ENCODE peak calls at places on chromosomes 12 and 14, in ten cellular contexts. One of them, this sample, is unnamed.

GRCh38 chr12:127393896-127394295 is 873.1 kb upstream of the TMEM132C start:
- DNase-seq in mesothelial cell of epicardium: no peak
- DNase-seq in endothelial cell: no peak
- DNase-seq in left ventricle myocardium inferior: no peak
- DNase-seq in BJ: no peak
- DNase-seq in Calu3: no peak
- DNase-seq in fibroblast of the aortic adventitia: peak
- DNase-seq in CD8-positive, alpha-beta T cell: no peak
- DNase-seq in ovary: no peak
- DNase-seq in A549: no peak
- DNase-seq in this sample: no peak

GRCh38 chr14:89284368-89285058 is 132.5 kb downstream of the FOXN3 start:
- DNase-seq in mesothelial cell of epicardium: no peak
- DNase-seq in endothelial cell: no peak
- DNase-seq in left ventricle myocardium inferior: no peak
- DNase-seq in BJ: no peak
- DNase-seq in Calu3: no peak
- DNase-seq in fibroblast of the aortic adventitia: peak
- DNase-seq in CD8-positive, alpha-beta T cell: no peak
- DNase-seq in ovary: no peak
- DNase-seq in A549: no peak
- DNase-seq in this sample: no peak

GRCh38 chr14:104392396-104393198 is 187.0 kb upstream of the C14orf180 start:
- DNase-seq in mesothelial cell of epicardium: no peak
- DNase-seq in endothelial cell: no peak
- DNase-seq in left ventricle myocardium inferior: no peak
- DNase-seq in BJ: no peak
- DNase-seq in Calu3: no peak
- DNase-seq in fibroblast of the aortic adventitia: no peak
- DNase-seq in CD8-positive, alpha-beta T cell: no peak
- DNase-seq in ovary: no peak
- DNase-seq in A549: no peak
- DNase-seq in this sample: no peak

GRCh38 chr14:55427439-55427838 is 13.0 kb downstream of the TBPL2 start:
- DNase-seq in mesothelial cell of epicardium: no peak
- DNase-seq in endothelial cell: no peak
- DNase-seq in left ventricle myocardium inferior: no peak
- DNase-seq in BJ: no peak
- DNase-seq in Calu3: peak
- DNase-seq in fibroblast of the aortic adventitia: no peak
- DNase-seq in CD8-positive, alpha-beta T cell: no peak
- DNase-seq in ovary: no peak
- DNase-seq in A549: no peak
- DNase-seq in this sample: no peak

GRCh38 chr14:31788340-31788739 is 227.1 kb downstream of the NUBPL start:
- DNase-seq in mesothelial cell of epicardium: no peak
- DNase-seq in endothelial cell: no peak
- DNase-seq in left ventricle myocardium inferior: no peak
- DNase-seq in BJ: no peak
- DNase-seq in Calu3: peak
- DNase-seq in fibroblast of the aortic adventitia: no peak
- DNase-seq in CD8-positive, alpha-beta T cell: no peak
- DNase-seq in ovary: no peak
- DNase-seq in A549: peak
- DNase-seq in this sample: no peak

GRCh38 chr14:59181804-59182203 is 6.7 kb upstream of the DAAM1 start:
- DNase-seq in mesothelial cell of epicardium: no peak
- DNase-seq in endothelial cell: no peak
- DNase-seq in left ventricle myocardium inferior: no peak
- DNase-seq in BJ: no peak
- DNase-seq in Calu3: no peak
- DNase-seq in fibroblast of the aortic adventitia: no peak
- DNase-seq in CD8-positive, alpha-beta T cell: no peak
- DNase-seq in ovary: no peak
- DNase-seq in A549: no peak
- DNase-seq in this sample: no peak

GRCh38 chr12:79776111-79776510 is 85.3 kb upstream of the PAWR start:
- DNase-seq in mesothelial cell of epicardium: no peak
- DNase-seq in endothelial cell: no peak
- DNase-seq in left ventricle myocardium inferior: no peak
- DNase-seq in BJ: no peak
- DNase-seq in Calu3: no peak
- DNase-seq in fibroblast of the aortic adventitia: peak
- DNase-seq in CD8-positive, alpha-beta T cell: no peak
- DNase-seq in ovary: no peak
- DNase-seq in A549: no peak
- DNase-seq in this sample: no peak

GRCh38 chr12:29782285-29782820 is 1.4 kb downstream of the TMTC1 start:
- DNase-seq in mesothelial cell of epicardium: no peak
- DNase-seq in endothelial cell: no peak
- DNase-seq in left ventricle myocardium inferior: no peak
- DNase-seq in BJ: peak
- DNase-seq in Calu3: no peak
- DNase-seq in fibroblast of the aortic adventitia: peak
- DNase-seq in CD8-positive, alpha-beta T cell: no peak
- DNase-seq in ovary: no peak
- DNase-seq in A549: no peak
- DNase-seq in this sample: peak

GRCh38 chr12:89244536-89244935 is 107.8 kb downstream of the DUSP6 start:
- DNase-seq in mesothelial cell of epicardium: no peak
- DNase-seq in endothelial cell: no peak
- DNase-seq in left ventricle myocardium inferior: no peak
- DNase-seq in BJ: no peak
- DNase-seq in Calu3: no peak
- DNase-seq in fibroblast of the aortic adventitia: peak
- DNase-seq in CD8-positive, alpha-beta T cell: no peak
- DNase-seq in ovary: no peak
- DNase-seq in A549: no peak
- DNase-seq in this sample: peak

GRCh38 chr12:112870267-112870980 is 36.3 kb upstream of the OAS1 start:
- DNase-seq in mesothelial cell of epicardium: no peak
- DNase-seq in endothelial cell: no peak
- DNase-seq in left ventricle myocardium inferior: no peak
- DNase-seq in BJ: no peak
- DNase-seq in Calu3: no peak
- DNase-seq in fibroblast of the aortic adventitia: no peak
- DNase-seq in CD8-positive, alpha-beta T cell: no peak
- DNase-seq in ovary: no peak
- DNase-seq in A549: no peak
- DNase-seq in this sample: no peak

GRCh38 chr12:7180685-7181084 is 8.8 kb upstream of the PEX5 start:
- DNase-seq in mesothelial cell of epicardium: no peak
- DNase-seq in endothelial cell: no peak
- DNase-seq in left ventricle myocardium inferior: no peak
- DNase-seq in BJ: no peak
- DNase-seq in Calu3: no peak
- DNase-seq in fibroblast of the aortic adventitia: no peak
- DNase-seq in CD8-positive, alpha-beta T cell: no peak
- DNase-seq in ovary: no peak
- DNase-seq in A549: no peak
- DNase-seq in this sample: no peak

GRCh38 chr12:128806573-128806972 is 17.2 kb downstream of the SLC15A4 start:
- DNase-seq in mesothelial cell of epicardium: no peak
- DNase-seq in endothelial cell: no peak
- DNase-seq in left ventricle myocardium inferior: no peak
- DNase-seq in BJ: no peak
- DNase-seq in Calu3: no peak
- DNase-seq in fibroblast of the aortic adventitia: no peak
- DNase-seq in CD8-positive, alpha-beta T cell: no peak
- DNase-seq in ovary: no peak
- DNase-seq in A549: no peak
- DNase-seq in this sample: no peak

GRCh38 chr12:22687677-22688076 is 62.7 kb downstream of the ETNK1 start:
- DNase-seq in mesothelial cell of epicardium: no peak
- DNase-seq in endothelial cell: no peak
- DNase-seq in left ventricle myocardium inferior: no peak
- DNase-seq in BJ: peak
- DNase-seq in Calu3: no peak
- DNase-seq in fibroblast of the aortic adventitia: peak
- DNase-seq in CD8-positive, alpha-beta T cell: no peak
- DNase-seq in ovary: no peak
- DNase-seq in A549: no peak
- DNase-seq in this sample: peak

GRCh38 chr12:58537278-58537677 is 383.0 kb downstream of the LRIG3 start:
- DNase-seq in mesothelial cell of epicardium: no peak
- DNase-seq in endothelial cell: no peak
- DNase-seq in left ventricle myocardium inferior: no peak
- DNase-seq in BJ: no peak
- DNase-seq in Calu3: no peak
- DNase-seq in fibroblast of the aortic adventitia: peak
- DNase-seq in CD8-positive, alpha-beta T cell: no peak
- DNase-seq in ovary: no peak
- DNase-seq in A549: no peak
- DNase-seq in this sample: no peak

GRCh38 chr12:29039013-29039412 is 110.1 kb upstream of the FAR2 start:
- DNase-seq in mesothelial cell of epicardium: no peak
- DNase-seq in endothelial cell: no peak
- DNase-seq in left ventricle myocardium inferior: no peak
- DNase-seq in BJ: peak
- DNase-seq in Calu3: no peak
- DNase-seq in fibroblast of the aortic adventitia: peak
- DNase-seq in CD8-positive, alpha-beta T cell: no peak
- DNase-seq in ovary: no peak
- DNase-seq in A549: no peak
- DNase-seq in this sample: no peak

GRCh38 chr14:24298892-24299254 is 707 bp downstream of the DHRS1 start:
- DNase-seq in mesothelial cell of epicardium: no peak
- DNase-seq in endothelial cell: no peak
- DNase-seq in left ventricle myocardium inferior: no peak
- DNase-seq in BJ: no peak
- DNase-seq in Calu3: peak
- DNase-seq in fibroblast of the aortic adventitia: peak
- DNase-seq in CD8-positive, alpha-beta T cell: no peak
- DNase-seq in ovary: no peak
- DNase-seq in A549: peak
- DNase-seq in this sample: no peak

DNA sequence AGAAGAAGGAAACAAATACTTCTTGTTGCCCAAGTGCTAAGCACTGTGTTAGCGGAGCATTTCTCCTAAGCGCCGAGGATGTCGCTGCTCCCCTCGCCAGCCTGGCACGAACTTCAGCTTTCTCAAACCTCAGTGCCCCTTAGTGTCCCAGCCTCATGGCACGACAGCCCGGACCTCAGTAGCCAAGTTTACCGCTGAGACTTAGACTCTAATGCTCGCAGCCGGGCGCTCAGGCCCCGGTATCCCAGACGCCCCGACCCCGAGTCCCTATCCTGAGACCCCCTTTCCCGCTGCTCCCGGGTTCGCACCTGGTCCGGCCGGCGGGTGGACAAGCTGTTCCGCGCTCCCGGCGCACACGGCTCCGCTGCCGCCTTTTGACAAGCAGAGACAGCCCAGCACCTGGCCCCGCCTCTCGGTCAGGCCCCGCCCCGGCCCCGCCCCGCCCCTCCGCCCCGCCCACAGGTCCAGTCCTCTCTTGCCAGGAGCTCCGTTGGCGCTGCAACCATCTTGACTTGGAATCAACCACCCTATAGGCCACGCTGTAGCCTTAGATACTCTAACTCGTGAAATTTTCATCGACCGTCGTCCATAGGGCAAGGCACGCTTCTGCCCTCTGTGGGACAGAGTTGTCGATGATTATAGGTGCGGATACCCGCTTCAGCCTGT is at the start of gene VDR:
- DNase-seq in mesothelial cell of epicardium: peak
- DNase-seq in endothelial cell: peak
- DNase-seq in left ventricle myocardium inferior: peak
- DNase-seq in BJ: no peak
- DNase-seq in Calu3: peak
- DNase-seq in fibroblast of the aortic adventitia: peak
- DNase-seq in CD8-positive, alpha-beta T cell: peak
- DNase-seq in ovary: peak
- DNase-seq in A549: peak
- DNase-seq in this sample: peak
- TF ChIP-seq CTCF in mesothelial cell of epicardium: no peak
- TF ChIP-seq CTCF in endothelial cell: no peak
- TF ChIP-seq CTCF in left ventricle myocardium inferior: peak
- TF ChIP-seq CTCF in BJ: peak
- TF ChIP-seq CTCF in Calu3: no peak
- TF ChIP-seq CTCF in fibroblast of the aortic adventitia: peak
- TF ChIP-seq CTCF in CD8-positive, alpha-beta T cell: no peak
- TF ChIP-seq CTCF in ovary: no peak
- TF ChIP-seq CTCF in A549: no peak
- TF ChIP-seq CTCF in this sample: peak

GRCh38 chr14:41285193-41285748 is 321.4 kb upstream of the LRFN5 start:
- DNase-seq in mesothelial cell of epicardium: peak
- DNase-seq in endothelial cell: peak
- DNase-seq in left ventricle myocardium inferior: no peak
- DNase-seq in BJ: no peak
- DNase-seq in Calu3: no peak
- DNase-seq in fibroblast of the aortic adventitia: peak
- DNase-seq in CD8-positive, alpha-beta T cell: no peak
- DNase-seq in ovary: no peak
- DNase-seq in A549: peak
- DNase-seq in this sample: no peak

DNA sequence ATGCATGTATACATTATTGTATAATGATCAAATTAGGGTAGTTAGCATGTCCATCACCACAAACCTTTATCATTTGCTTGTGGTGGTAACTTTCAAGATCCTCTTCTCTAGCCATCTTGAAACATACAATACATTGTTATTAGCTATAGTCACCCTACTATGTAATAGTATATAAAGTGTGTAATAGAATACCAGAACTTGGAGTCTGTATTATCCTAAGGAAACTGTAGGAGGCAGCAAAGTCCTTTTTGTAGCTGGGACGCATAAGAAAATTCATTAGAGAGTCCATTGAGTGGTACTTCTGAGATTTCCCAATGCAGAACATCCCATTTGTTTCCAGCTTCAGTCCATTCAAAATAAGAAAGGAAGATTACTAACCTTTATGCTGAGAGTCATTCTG is 325.9 kb upstream of the LRFN5 start:
- DNase-seq in mesothelial cell of epicardium: no peak
- DNase-seq in endothelial cell: peak
- DNase-seq in left ventricle myocardium inferior: no peak
- DNase-seq in BJ: no peak
- DNase-seq in Calu3: no peak
- DNase-seq in fibroblast of the aortic adventitia: peak
- DNase-seq in CD8-positive, alpha-beta T cell: no peak
- DNase-seq in ovary: no peak
- DNase-seq in A549: peak
- DNase-seq in this sample: no peak
- TF ChIP-seq CTCF in mesothelial cell of epicardium: no peak
- TF ChIP-seq CTCF in endothelial cell: peak
- TF ChIP-seq CTCF in left ventricle myocardium inferior: no peak
- TF ChIP-seq CTCF in BJ: no peak
- TF ChIP-seq CTCF in Calu3: no peak
- TF ChIP-seq CTCF in fibroblast of the aortic adventitia: no peak
- TF ChIP-seq CTCF in CD8-positive, alpha-beta T cell: no peak
- TF ChIP-seq CTCF in ovary: no peak
- TF ChIP-seq CTCF in A549: no peak
- TF ChIP-seq CTCF in this sample: no peak

GRCh38 chr14:96002511-96002884 is 36.7 kb upstream of the C14orf132 start:
- DNase-seq in mesothelial cell of epicardium: no peak
- DNase-seq in endothelial cell: no peak
- DNase-seq in left ventricle myocardium inferior: no peak
- DNase-seq in BJ: no peak
- DNase-seq in Calu3: no peak
- DNase-seq in fibroblast of the aortic adventitia: no peak
- DNase-seq in CD8-positive, alpha-beta T cell: no peak
- DNase-seq in ovary: no peak
- DNase-seq in A549: no peak
- DNase-seq in this sample: no peak
- TF ChIP-seq CTCF in mesothelial cell of epicardium: no peak
- TF ChIP-seq CTCF in endothelial cell: no peak
- TF ChIP-seq CTCF in left ventricle myocardium inferior: no peak
- TF ChIP-seq CTCF in BJ: no peak
- TF ChIP-seq CTCF in Calu3: no peak
- TF ChIP-seq CTCF in fibroblast of the aortic adventitia: no peak
- TF ChIP-seq CTCF in CD8-positive, alpha-beta T cell: no peak
- TF ChIP-seq CTCF in ovary: no peak
- TF ChIP-seq CTCF in A549: no peak
- TF ChIP-seq CTCF in this sample: no peak

GRCh38 chr12:95738024-95738611 is 52.4 kb downstream of the NTN4 start:
- DNase-seq in mesothelial cell of epicardium: no peak
- DNase-seq in endothelial cell: no peak
- DNase-seq in left ventricle myocardium inferior: no peak
- DNase-seq in BJ: no peak
- DNase-seq in Calu3: peak
- DNase-seq in fibroblast of the aortic adventitia: no peak
- DNase-seq in CD8-positive, alpha-beta T cell: no peak
- DNase-seq in ovary: no peak
- DNase-seq in A549: no peak
- DNase-seq in this sample: no peak
- TF ChIP-seq CTCF in mesothelial cell of epicardium: no peak
- TF ChIP-seq CTCF in endothelial cell: no peak
- TF ChIP-seq CTCF in left ventricle myocardium inferior: no peak
- TF ChIP-seq CTCF in BJ: no peak
- TF ChIP-seq CTCF in Calu3: no peak
- TF ChIP-seq CTCF in fibroblast of the aortic adventitia: no peak
- TF ChIP-seq CTCF in CD8-positive, alpha-beta T cell: no peak
- TF ChIP-seq CTCF in ovary: no peak
- TF ChIP-seq CTCF in A549: no peak
- TF ChIP-seq CTCF in this sample: no peak

This sample was measured in GM13977.